ENCODE peak calls at places on chromosomes 6 and 20, in nine cellular contexts. R is stimulated activated CD8-positive, alpha-beta memory T cell treated with anti-CD3 and anti-CD28 coated beads, Interleukin-7, amount 100 ng/mL, for 1 hour; J is HT1080; O is stimulated activated naive B cell treated with anti-CD40 and anti-IgM and Interleukin-4, amounts not matched to agents 10 μg/mL and 1 μg/mL and 100 μg/mL, for 72 hours; L is T-helper 9 cell; T is endodermal cell; Q is head of caudate nucleus; P is stimulated activated naive CD4-positive, alpha-beta T cell; I is sciatic nerve. A is an unnamed sample.

GRCh38 chr20:45701873-45702272 is at the start of gene WFDC13:
- DNase-seq in R (no peak), J (no peak), O (no peak), L (no peak), T (no peak), Q (no peak), P (no peak), I (no peak), A (peak; percentile 3)

GRCh38 chr6:103707596-103708325 is 1152.0 kb downstream of the HACE1 start:
- DNase-seq in R (no peak), J (peak; percentile 24), O (no peak), L (no peak), T (no peak), Q (no peak), P (no peak), I (no peak), A (no peak)

GRCh38 chr20:25076201-25076600 is 5.7 kb downstream of the VSX1 start:
- DNase-seq in R (no peak), J (peak; percentile 21), O (no peak), L (no peak), T (no peak), Q (no peak), P (no peak), I (peak; percentile 38), A (no peak)

GRCh38 chr6:143058987-143059386 is 1.7 kb upstream of the AIG1 start:
- DNase-seq in R (no peak), J (peak; percentile 67), O (no peak), L (no peak), T (no peak), Q (peak; percentile 32), P (no peak), I (no peak), A (peak; percentile 35)

GRCh38 chr6:130132286-130132701 is 90.5 kb downstream of the SAMD3 start:
- DNase-seq in R (peak; percentile 31), J (no peak), O (no peak), L (no peak), T (no peak), Q (no peak), P (peak; percentile 86), I (no peak), A (no peak)

GRCh38 chr6:116316772-116317467 is 37.2 kb upstream of the TSPYL1 start:
- DNase-seq in R (no peak), J (peak; percentile 1), O (no peak), L (no peak), T (no peak), Q (no peak), P (no peak), I (no peak), A (no peak)

GRCh38 chr20:49291200-49291599 is 13.3 kb upstream of the ZNFX1 start:
- DNase-seq in R (no peak), J (no peak), O (no peak), L (no peak), T (peak; percentile 64), Q (no peak), P (no peak), I (no peak), A (no peak)

GRCh38 chr6:124008689-124009371 is 205.2 kb downstream of the NKAIN2 start:
- DNase-seq in R (no peak), J (no peak), O (no peak), L (no peak), T (no peak), Q (no peak), P (no peak), I (no peak), A (no peak)

GRCh38 chr20:4813839-4814695 is 92.4 kb downstream of the PRND start:
- DNase-seq in R (no peak), J (peak; percentile 31), O (peak; percentile 83), L (peak; percentile 69), T (peak; percentile 32), Q (no peak), P (peak; percentile 89), I (no peak), A (peak; percentile 73)

GRCh38 chr20:41570552-41570951 is 47.6 kb downstream of the CHD6 start:
- DNase-seq in R (no peak), J (no peak), O (no peak), L (no peak), T (no peak), Q (no peak), P (no peak), I (no peak), A (no peak)

GRCh38 chr20:20710847-20711315 is 1.6 kb downstream of the RALGAPA2 start:
- DNase-seq in R (no peak), J (no peak), O (no peak), L (no peak), T (no peak), Q (no peak), P (peak; percentile 25), I (no peak), A (no peak)

GRCh38 chr6:158053377-158054313 is 72.0 kb downstream of the SYNJ2 start:
- DNase-seq in R (no peak), J (no peak), O (no peak), L (no peak), T (no peak), Q (no peak), P (no peak), I (no peak), A (no peak)

GRCh38 chr6:37705239-37706051 is 7.8 kb upstream of the MDGA1 start:
- DNase-seq in R (peak; percentile 42), J (no peak), O (peak; percentile 76), L (peak; percentile 62), T (peak; percentile 96), Q (peak; percentile 91), P (peak; percentile 68), I (peak; percentile 94), A (peak; percentile 87)

GRCh38 chr6:129638055-129639019 is 71.6 kb downstream of the ARHGAP18 start:
- DNase-seq in R (no peak), J (no peak), O (no peak), L (no peak), T (no peak), Q (no peak), P (no peak), I (no peak), A (no peak)

GRCh38 chr6:41040911-41041536 is 1.2 kb upstream of the TSPO2 start:
- DNase-seq in R (no peak), J (no peak), O (no peak), L (no peak), T (no peak), Q (no peak), P (no peak), I (no peak), A (no peak)

GRCh38 chr6:107679457-107679856 is 144.7 kb downstream of the SCML4 start:
- DNase-seq in R (no peak), J (peak; percentile 56), O (no peak), L (no peak), T (peak; percentile 82), Q (no peak), P (no peak), I (no peak), A (peak; percentile 74)

GRCh38 chr6:83442752-83443151 is 11.9 kb upstream of the ME1 start:
- DNase-seq in R (no peak), J (peak; percentile 56), O (no peak), L (no peak), T (no peak), Q (no peak), P (no peak), I (no peak), A (no peak)

GRCh38 chr6:139161169-139161568 is 26.3 kb downstream of the HECA start:
- DNase-seq in R (peak; percentile 23), J (peak; percentile 37), O (no peak), L (peak; percentile 71), T (no peak), Q (no peak), P (peak; percentile 86), I (no peak), A (no peak)

GRCh38 chr6:5398530-5398929 is 137.2 kb downstream of the FARS2 start:
- DNase-seq in R (no peak), J (peak; percentile 29), O (no peak), L (no peak), T (no peak), Q (no peak), P (peak; percentile 1), I (no peak), A (no peak)

GRCh38 chr6:53679446-53679933 is 13.9 kb upstream of the KLHL31 start:
- DNase-seq in R (no peak), J (peak; percentile 45), O (no peak), L (no peak), T (peak; percentile 70), Q (no peak), P (no peak), I (no peak), A (no peak)

GRCh38 chr6:26097268-26097875 is 10.1 kb downstream of the HFE start:
- DNase-seq in R (peak; percentile 38), J (peak; percentile 56), O (peak; percentile 39), L (peak; percentile 49), T (peak; percentile 88), Q (peak; percentile 79), P (peak; percentile 40), I (peak; percentile 75), A (peak; percentile 84)

GRCh38 chr20:58598271-58599015 is 52.6 kb upstream of the STX16 start:
- DNase-seq in R (no peak), J (no peak), O (no peak), L (no peak), T (no peak), Q (no peak), P (no peak), I (peak; percentile 70), A (no peak)

A was measured in Ammon's horn.